ENCODE peak calls at places on chromosomes 7 and 10, in nine cellular contexts. V is stimulated activated CD4-positive, alpha-beta T cell treated with anti-CD3 and anti-CD28 coated beads, Interleukin-1b, Interleukin-23, amount 100 ng/mL, for 1 hour; S is Caco-2; T is NCI-H2029; O is effector memory CD8-positive, alpha-beta T cell; F is RWPE1; A is activated CD4-positive, alpha-beta T cell treated with anti-CD3 and anti-CD28 coated beads for 36 hours; E is renal cortical epithelial cell; M is substantia nigra. U is an unnamed sample.

GRCh38 chr7:3942778-3943177 is 641.7 kb downstream of the SDK1 start:
- DNase-seq in M (no peak), E (peak), A (no peak), F (no peak), V (no peak), T (no peak), O (no peak), S (no peak), U (no peak)

GRCh38 chr10:87059401-87059800 is 35.2 kb downstream of the GLUD1 start:
- DNase-seq in T (no peak), S (no peak), V (no peak), F (no peak), A (no peak), E (no peak), M (no peak), O (no peak), U (no peak)

GRCh38 chr7:78020131-78020873 is 221.7 kb downstream of the PHTF2 start:
- DNase-seq in A (peak), O (peak), V (no peak), T (peak), E (peak), M (peak), F (peak), S (peak), U (peak)

GRCh38 chr10:73789659-73790055 is 4.3 kb downstream of the ZSWIM8 start:
- DNase-seq in S (no peak), F (no peak), A (no peak), O (no peak), M (no peak), T (no peak), E (no peak), V (no peak), U (no peak)

GRCh38 chr10:76297787-76298281 is 866.4 kb downstream of the LRMDA start:
- DNase-seq in M (no peak), F (no peak), E (peak), V (no peak), A (no peak), T (peak), S (no peak), O (no peak), U (no peak)

GRCh38 chr10:28367865-28368541 is 65.1 kb upstream of the MPP7 start:
- DNase-seq in F (peak), V (peak), E (no peak), T (no peak), M (no peak), S (no peak), O (peak), A (peak), U (peak)

GRCh38 chr10:117670116-117670515 is 127.6 kb downstream of the EMX2 start:
- DNase-seq in O (no peak), T (no peak), M (no peak), V (no peak), A (no peak), E (no peak), S (no peak), F (no peak), U (no peak)

GRCh38 chr10:71234970-71235681 is 22.8 kb downstream of the UNC5B start:
- DNase-seq in M (no peak), S (peak), E (no peak), V (no peak), O (no peak), T (no peak), F (no peak), A (no peak), U (no peak)

GRCh38 chr10:5776881-5777197 is 36.4 kb downstream of the GDI2 start:
- DNase-seq in E (peak), V (no peak), F (no peak), O (no peak), A (no peak), M (no peak), T (no peak), S (no peak), U (no peak)

GRCh38 chr10:115417585-115418265 is 324.6 kb downstream of the ATRNL1 start:
- DNase-seq in M (no peak), V (no peak), E (peak), T (peak), F (peak), O (no peak), S (peak), A (peak), U (peak)

GRCh38 chr10:3468919-3469638 is 296.5 kb upstream of the PITRM1 start:
- DNase-seq in V (no peak), T (no peak), A (peak), F (peak), M (no peak), S (peak), E (peak), O (no peak), U (peak)

GRCh38 chr7:52365349-52365748 is 670.1 kb upstream of the POM121L12 start:
- DNase-seq in F (no peak), S (no peak), O (no peak), V (no peak), T (no peak), E (no peak), M (no peak), A (no peak), U (no peak)

GRCh38 chr10:133231244-133231945 is 1.4 kb downstream of the UTF1 start:
- DNase-seq in A (no peak), F (no peak), M (no peak), V (no peak), T (no peak), E (no peak), O (no peak), S (no peak), U (no peak)

GRCh38 chr10:78042058-78042751 is 8.5 kb downstream of the RPS24 start:
- DNase-seq in E (no peak), T (no peak), F (no peak), S (no peak), M (no peak), A (no peak), V (no peak), O (no peak), U (no peak)

GRCh38 chr7:63789378-63790176 is 209.1 kb upstream of the ZNF722 start:
- DNase-seq in A (peak), F (no peak), O (no peak), V (no peak), T (no peak), E (no peak), S (no peak), M (no peak), U (no peak)

GRCh38 chr10:132678436-132679216 is 107.3 kb downstream of the NKX6-2 start:
- DNase-seq in F (no peak), E (no peak), O (no peak), S (no peak), V (no peak), A (peak), M (no peak), T (no peak), U (no peak)